ENCODE peak calls at places on chromosomes 12 and 14, in seven cellular contexts. F is keratinocyte; U is mammary epithelial cell; B is CD8-positive, alpha-beta T cell; H is SK-N-SH; E is left ventricle myocardium inferior; C is GM23338. A is an unnamed sample.

GRCh38 chr14:96424104-96424989 is 32.4 kb downstream of the AK7 start:
- DNase-seq in C (peak; percentile 90), B (no peak), E (no peak), U (peak; percentile 65), H (peak; percentile 77), F (peak; percentile 17), A (peak; percentile 83)

GRCh38 chr12:24743891-24744793 is 204.8 kb downstream of the BCAT1 start:
- DNase-seq in E (no peak), B (no peak), C (no peak), H (no peak), F (no peak), U (no peak), A (peak; percentile 50)

GRCh38 chr12:68189766-68190700 is 30.5 kb upstream of the IFNG start:
- DNase-seq in B (no peak), E (no peak), U (peak; percentile 78), H (no peak), C (no peak), F (no peak), A (peak; percentile 76)

GRCh38 chr14:102316048-102316745 is 3.3 kb upstream of the ZNF839 start:
- DNase-seq in B (no peak), E (no peak), C (no peak), U (peak; percentile 52), H (no peak), F (no peak), A (peak; percentile 63)

GRCh38 chr12:4252595-4252994 is 21.0 kb upstream of the CCND2 start:
- DNase-seq in E (peak; percentile 48), U (no peak), F (no peak), B (no peak), H (no peak), C (peak; percentile 53), A (no peak)

GRCh38 chr12:115528466-115528865 is 749.0 kb downstream of the MED13L start:
- DNase-seq in F (no peak), E (no peak), B (no peak), H (no peak), C (no peak), U (no peak), A (no peak)

GRCh38 chr14:101365329-101366158 is 195.8 kb upstream of the DIO3 start:
- DNase-seq in B (no peak), C (no peak), H (peak; percentile 14), U (no peak), F (no peak), E (no peak), A (no peak)

GRCh38 chr12:93203361-93203760 is 174.4 kb upstream of the NUDT4 start:
- DNase-seq in C (no peak), E (no peak), H (no peak), B (no peak), F (no peak), U (no peak), A (no peak)

GRCh38 chr14:29311983-29312382 is 545.4 kb downstream of the FOXG1 start:
- DNase-seq in U (no peak), E (no peak), H (no peak), F (no peak), C (no peak), B (no peak), A (no peak)

DNA sequence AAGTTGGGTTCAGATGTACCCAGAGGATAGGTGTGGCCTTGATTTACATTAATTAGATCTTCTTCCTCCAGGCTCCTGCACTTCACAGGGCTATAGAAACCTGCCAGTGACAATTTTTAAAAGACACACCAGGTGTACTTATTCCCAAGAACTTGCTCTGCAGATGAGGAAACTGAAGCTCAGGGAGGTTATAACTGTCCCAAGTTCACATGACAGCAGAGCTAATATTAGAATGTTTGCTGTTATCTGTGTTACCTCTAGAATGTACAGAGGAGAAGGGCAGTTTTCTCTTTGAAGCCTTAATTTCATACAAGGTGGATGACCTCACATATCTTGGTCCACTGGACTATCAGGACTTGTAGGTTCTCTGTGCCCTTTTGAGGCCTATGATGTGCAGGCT is 27.7 kb downstream of the RASSF8 start:
- DNase-seq in C (no peak), E (no peak), U (no peak), F (no peak), B (no peak), H (no peak), A (no peak)
- H3K27ac ChIP-seq in C (peak overlapping the region; percentile 34), E (no peak overlapping the region), U (no peak overlapping the region), F (no peak overlapping the region), B (no peak overlapping the region), H (no peak overlapping the region), A (peak overlapping the region; percentile 63)

DNA sequence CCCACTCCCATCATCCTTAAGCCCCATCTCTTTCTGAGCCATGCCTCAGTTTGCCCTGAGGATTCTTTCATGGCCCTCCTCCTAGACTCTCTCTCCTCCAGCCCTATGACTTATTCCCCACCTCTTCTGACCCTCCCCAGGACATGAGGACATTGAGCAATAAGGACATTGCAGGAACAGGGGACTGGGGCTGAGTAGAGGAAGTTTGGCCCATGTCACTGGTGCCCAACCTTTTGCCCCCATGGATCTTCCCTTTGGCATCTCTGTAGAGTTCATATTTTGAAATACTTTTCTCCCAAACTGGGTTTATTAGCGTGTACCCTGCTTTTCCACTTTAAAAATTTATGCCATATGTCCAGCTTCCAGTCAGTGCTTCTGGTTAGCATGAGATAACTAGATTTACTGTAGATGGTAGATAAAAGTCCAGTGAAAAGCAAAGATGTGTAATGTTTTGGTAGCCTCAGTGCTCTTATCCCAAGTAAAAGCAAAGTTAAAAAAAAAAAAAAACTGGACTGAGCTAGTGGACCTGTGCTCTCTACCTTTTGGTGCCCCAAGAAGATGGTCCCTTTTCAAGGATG is 6.1 kb upstream of the LRP1-AS start:
- DNase-seq in B (no peak), F (no peak), C (no peak), H (peak; percentile 67), E (no peak), U (no peak), A (no peak)
- H3K4me1 ChIP-seq in B (peaks cover 6% of the 10 kb centered on the region), F (peaks cover 18% of the 10 kb centered on the region), C (no peaks in the 10 kb centered on the region), H (peaks cover 24% of the 10 kb centered on the region), E (peaks cover 69% of the 10 kb centered on the region), U (peaks cover 27% of the 10 kb centered on the region), A (no peaks in the 10 kb centered on the region)

DNA sequence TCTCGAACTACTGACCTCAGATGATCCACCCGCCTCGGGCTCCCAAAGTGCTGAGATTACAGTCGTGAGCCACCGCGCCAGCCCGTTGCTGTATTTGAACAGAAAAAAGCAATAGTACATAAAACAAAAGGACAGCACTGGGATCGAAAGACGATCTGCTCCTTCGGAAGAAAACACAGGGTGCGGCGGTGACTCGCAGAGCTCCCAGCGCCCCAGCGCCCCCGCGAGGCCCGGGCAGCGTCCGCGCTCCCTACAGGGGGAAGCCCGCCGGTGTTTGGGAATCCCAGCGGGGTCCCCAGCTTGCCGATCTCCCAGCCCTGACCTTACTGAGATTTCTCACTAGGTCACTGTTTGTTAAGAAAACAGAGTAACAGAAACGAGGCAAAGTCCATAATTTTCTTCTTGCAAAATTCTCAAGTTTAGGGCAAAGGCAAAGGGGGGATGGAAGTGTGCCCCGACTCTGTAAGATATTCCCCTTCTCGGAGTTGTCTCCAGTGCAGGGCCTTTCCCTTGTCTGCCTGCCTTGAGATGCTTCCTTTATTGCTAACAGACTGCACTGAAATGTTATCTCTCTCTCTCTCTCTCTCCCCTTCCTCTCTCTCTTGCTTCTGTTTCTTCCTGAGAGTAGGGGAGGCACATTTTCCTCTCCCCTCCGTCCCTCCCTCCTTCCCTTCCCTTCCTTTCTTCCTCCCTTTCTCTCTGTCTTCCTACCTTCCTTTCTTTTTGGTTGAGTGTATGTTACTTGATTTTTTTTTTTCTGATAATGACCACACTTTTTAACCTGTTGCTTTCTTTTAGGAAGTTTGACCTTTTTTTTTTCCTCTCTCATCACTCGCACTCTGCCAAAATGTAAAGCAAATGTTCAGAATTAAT is 92.0 kb downstream of the TMEM30B start:
- DNase-seq in F (no peak), C (peak; percentile 89), B (peak; percentile 1), E (peak; percentile 36), H (peak; percentile 73), U (no peak), A (peak; percentile 81)
- TF ChIP-seq CTCF in F (peak; percentile 88), C (peak; percentile 64), B (no peak), E (peak; percentile 52), H (peak; percentile 32), U (peak; percentile 78), A (peak; percentile 83)

GRCh38 chr12:1724250-1724649 is 33.4 kb downstream of the ADIPOR2 start:
- DNase-seq in U (no peak), H (no peak), B (no peak), E (no peak), F (no peak), C (no peak), A (no peak)
- H3K27ac ChIP-seq in U (no peak overlapping the region), H (no peak overlapping the region), B (no peak overlapping the region), E (no peak overlapping the region), F (no peak overlapping the region), C (no peak overlapping the region), A (no peak overlapping the region)

DNA sequence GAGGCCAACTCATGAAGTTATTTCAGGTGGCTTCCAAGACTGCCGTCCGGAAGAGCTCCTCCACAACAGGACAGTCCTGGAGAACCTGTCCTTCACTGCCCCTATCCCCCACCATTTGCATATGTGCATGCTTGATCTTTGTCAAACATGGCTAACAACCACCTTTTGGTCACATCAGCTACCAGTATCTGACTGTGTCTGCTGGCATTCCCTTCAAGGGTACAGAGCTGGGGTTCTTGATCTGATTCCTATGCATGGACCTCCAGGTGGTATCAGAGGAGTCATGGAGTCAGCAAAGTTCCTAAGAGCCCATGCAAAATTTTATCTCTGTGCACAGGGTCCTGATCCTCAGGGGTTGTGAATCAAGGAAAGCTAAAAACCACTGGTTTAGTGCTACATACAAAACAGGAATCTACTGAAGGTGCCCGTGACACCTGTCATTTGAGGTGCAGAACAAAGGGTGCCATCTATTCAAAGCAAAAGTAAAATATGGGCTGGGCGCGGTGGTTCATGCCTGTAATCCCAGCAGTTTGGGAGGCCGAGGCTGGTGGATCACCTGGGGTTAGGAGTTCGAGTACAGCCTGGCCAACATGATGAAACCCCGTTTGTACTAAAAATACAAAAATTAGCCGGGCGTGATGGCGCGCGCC is 3.8 kb downstream of the PPTC7 start:
- DNase-seq in F (no peak), B (no peak), H (no peak), C (no peak), E (no peak), U (peak; percentile 20), A (no peak)
- H3K4me1 ChIP-seq in F (peaks cover 63% of the 10 kb centered on the region), B (peaks cover 68% of the 10 kb centered on the region), H (peaks cover 23% of the 10 kb centered on the region), C (peaks cover 24% of the 10 kb centered on the region), E (peaks cover 93% of the 10 kb centered on the region), U (peaks cover 51% of the 10 kb centered on the region), A (peaks cover 50% of the 10 kb centered on the region)

GRCh38 chr14:70855486-70855885 is 46.2 kb upstream of the MAP3K9 start:
- DNase-seq in F (no peak), U (no peak), H (no peak), E (no peak), C (peak; percentile 7), B (no peak), A (no peak)
- TF ChIP-seq CTCF in F (no peak), U (no peak), H (no peak), E (peak; percentile 27), C (peak; percentile 34), B (no peak), A (no peak)

GRCh38 chr12:106089935-106090334 is 48.8 kb downstream of the NUAK1 start:
- DNase-seq in U (no peak), E (no peak), B (no peak), C (no peak), F (no peak), H (no peak), A (no peak)
- H3K27ac ChIP-seq in U (no peak overlapping the region), E (peak overlapping the region; percentile 93), B (no peak overlapping the region), C (no peak overlapping the region), F (no peak overlapping the region), H (peak overlapping the region; percentile 91), A (no peak overlapping the region)

A was measured in cardiac muscle cell.